ENCODE peak calls at places on chromosome X, in seven cellular contexts. E is left lung, C is OCI-LY7, G is spleen, H is heart left ventricle, P is mammary epithelial cell, O is PC-3. I is an unnamed sample.

GRCh38 chrX:23953908-23954269 is 46.1 kb downstream of the CXorf58 start:
- DNase-seq in E (no peak), C (peak; percentile 26), G (no peak), H (no peak), P (no peak), O (no peak), I (no peak)

GRCh38 chrX:134713618-134714107 is 55.4 kb upstream of the PLAC1 start:
- DNase-seq in E (no peak), C (no peak), G (no peak), H (no peak), P (no peak), O (no peak), I (no peak)

GRCh38 chrX:129781134-129782014 is 1.6 kb downstream of the SASH3 start:
- DNase-seq in E (peak; percentile 88), C (peak; percentile 92), G (peak; percentile 95), H (no peak), P (no peak), O (no peak), I (peak; percentile 62)

GRCh38 chrX:3345281-3346081 is 971 bp downstream of the MXRA5 start:
- DNase-seq in E (peak; percentile 62), C (no peak), G (peak; percentile 76), H (peak; percentile 66), P (peak; percentile 63), O (no peak), I (peak; percentile 76)

GRCh38 chrX:86148024-86148511 is at the start of gene DACH2:
- DNase-seq in E (peak; percentile 80), C (no peak), G (peak; percentile 83), H (peak; percentile 66), P (peak; percentile 75), O (peak; percentile 54), I (peak; percentile 76)

GRCh38 chrX:50920132-50920531 is 9.6 kb downstream of the BMP15 start:
- DNase-seq in E (no peak), C (no peak), G (no peak), H (no peak), P (peak; percentile 23), O (peak; percentile 51), I (no peak)

GRCh38 chrX:153984351-153985178 is 12.0 kb downstream of the TMEM187 start:
- DNase-seq in E (no peak), C (no peak), G (peak; percentile 77), H (no peak), P (no peak), O (no peak), I (no peak)

GRCh38 chrX:116173006-116173405 is 2.5 kb downstream of the AGTR2 start:
- DNase-seq in E (no peak), C (no peak), G (no peak), H (no peak), P (no peak), O (no peak), I (no peak)

GRCh38 chrX:261858-262390 is 19.3 kb upstream of the PLCXD1 start:
- DNase-seq in E (peak; percentile 43), C (no peak), G (no peak), H (no peak), P (no peak), O (no peak), I (no peak)

GRCh38 chrX:134470013-134470412 is 10.0 kb downstream of the HPRT1 start:
- DNase-seq in E (no peak), C (no peak), G (no peak), H (no peak), P (no peak), O (no peak), I (no peak)

GRCh38 chrX:51148848-51149247 is 183.8 kb upstream of the NUDT10 start:
- DNase-seq in E (no peak), C (peak; percentile 13), G (no peak), H (no peak), P (peak; percentile 12), O (peak; percentile 27), I (no peak)

GRCh38 chrX:114462266-114462665 is 121.6 kb upstream of the HTR2C start:
- DNase-seq in E (no peak), C (no peak), G (no peak), H (no peak), P (no peak), O (no peak), I (no peak)

GRCh38 chrX:154486396-154487207 is at the start of gene UBL4A:
- DNase-seq in E (peak; percentile 87), C (peak; percentile 62), G (peak; percentile 88), H (peak; percentile 69), P (peak; percentile 22), O (peak; percentile 79), I (peak; percentile 57)

GRCh38 chrX:140440891-140441290 is 64.0 kb downstream of the SOX3 start:
- DNase-seq in E (no peak), C (no peak), G (no peak), H (no peak), P (no peak), O (no peak), I (no peak)

DNA sequence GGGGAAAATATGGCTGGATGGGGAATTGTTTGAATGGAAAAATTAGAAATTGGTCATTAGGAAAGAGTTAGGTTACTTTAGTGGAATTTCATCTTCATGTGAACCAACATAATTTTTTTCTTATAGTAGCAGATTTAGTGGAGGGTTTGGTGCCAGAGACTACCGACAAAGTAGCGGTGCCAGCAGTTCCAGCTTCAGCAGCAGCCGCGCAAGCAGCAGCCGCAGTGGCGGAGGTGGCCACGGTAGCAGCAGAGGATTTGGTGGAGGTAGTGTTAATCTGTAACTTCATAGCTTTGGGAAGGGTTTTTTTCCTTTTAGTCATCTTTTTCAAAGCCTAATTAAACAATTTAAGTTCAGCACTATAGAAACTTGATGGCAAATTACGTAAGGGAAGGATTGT is 13.2 kb downstream of the DDX3X start:
- DNase-seq in E (no peak), C (no peak), G (no peak), H (no peak), P (no peak), O (no peak), I (no peak)
- H3K36me3 ChIP-seq in E (peaks cover 85% of the 10 kb centered on the region), C (peaks cover 86% of the 10 kb centered on the region), G (peaks cover 76% of the 10 kb centered on the region), H (peaks cover 3% of the 10 kb centered on the region), P (peaks cover 63% of the 10 kb centered on the region), O (peaks cover 72% of the 10 kb centered on the region), I (no peaks in the 10 kb centered on the region)

GRCh38 chrX:119885554-119886428 is 9.9 kb upstream of the AKAP14 start:
- DNase-seq in E (no peak), C (peak; percentile 13), G (no peak), H (no peak), P (no peak), O (peak; percentile 31), I (no peak)

DNA sequence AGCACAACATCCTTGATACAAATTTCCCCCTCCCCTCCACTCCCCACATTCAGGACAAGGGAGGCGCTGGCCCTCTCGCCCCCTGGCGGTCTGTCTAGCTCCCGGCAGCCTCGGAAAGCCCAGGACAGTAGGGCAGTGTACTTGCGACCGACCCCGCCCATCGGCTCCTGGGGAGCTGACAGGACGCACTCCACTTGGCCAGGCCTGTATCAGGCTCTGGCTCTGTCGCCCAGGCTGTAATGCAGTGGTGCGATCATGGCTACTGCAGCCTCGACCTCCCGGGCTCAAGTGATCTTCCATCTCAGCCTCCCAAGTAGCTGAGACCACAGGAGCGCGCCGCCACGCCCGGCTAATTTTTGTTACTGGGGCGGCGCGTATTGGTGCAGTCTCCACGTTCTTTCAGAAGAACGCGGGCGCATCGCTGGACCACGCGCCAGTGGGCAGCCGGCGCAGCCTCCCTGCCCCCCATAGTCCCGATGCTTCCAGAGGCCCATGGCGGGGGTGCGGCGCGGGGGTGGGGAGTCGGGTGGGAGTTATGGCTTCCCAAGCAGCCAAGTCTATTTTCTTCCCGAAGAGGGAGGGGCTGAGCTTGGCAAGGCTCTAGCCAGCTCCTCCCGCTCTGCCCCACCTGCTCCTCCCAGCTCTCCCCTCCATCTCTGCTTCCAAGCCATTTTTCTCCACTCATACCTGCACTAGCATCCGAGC is 7.8 kb upstream of the AKAP14 start:
- DNase-seq in E (peak; percentile 89), C (peak; percentile 60), G (peak; percentile 87), H (peak; percentile 60), P (no peak), O (peak; percentile 81), I (peak; percentile 70)
- TF ChIP-seq CTCF in E (no peak), C (peak; percentile 64), G (peak; percentile 72), H (peak; percentile 37), P (peak; percentile 48), O (peak; percentile 69), I (peak; percentile 21)

DNA sequence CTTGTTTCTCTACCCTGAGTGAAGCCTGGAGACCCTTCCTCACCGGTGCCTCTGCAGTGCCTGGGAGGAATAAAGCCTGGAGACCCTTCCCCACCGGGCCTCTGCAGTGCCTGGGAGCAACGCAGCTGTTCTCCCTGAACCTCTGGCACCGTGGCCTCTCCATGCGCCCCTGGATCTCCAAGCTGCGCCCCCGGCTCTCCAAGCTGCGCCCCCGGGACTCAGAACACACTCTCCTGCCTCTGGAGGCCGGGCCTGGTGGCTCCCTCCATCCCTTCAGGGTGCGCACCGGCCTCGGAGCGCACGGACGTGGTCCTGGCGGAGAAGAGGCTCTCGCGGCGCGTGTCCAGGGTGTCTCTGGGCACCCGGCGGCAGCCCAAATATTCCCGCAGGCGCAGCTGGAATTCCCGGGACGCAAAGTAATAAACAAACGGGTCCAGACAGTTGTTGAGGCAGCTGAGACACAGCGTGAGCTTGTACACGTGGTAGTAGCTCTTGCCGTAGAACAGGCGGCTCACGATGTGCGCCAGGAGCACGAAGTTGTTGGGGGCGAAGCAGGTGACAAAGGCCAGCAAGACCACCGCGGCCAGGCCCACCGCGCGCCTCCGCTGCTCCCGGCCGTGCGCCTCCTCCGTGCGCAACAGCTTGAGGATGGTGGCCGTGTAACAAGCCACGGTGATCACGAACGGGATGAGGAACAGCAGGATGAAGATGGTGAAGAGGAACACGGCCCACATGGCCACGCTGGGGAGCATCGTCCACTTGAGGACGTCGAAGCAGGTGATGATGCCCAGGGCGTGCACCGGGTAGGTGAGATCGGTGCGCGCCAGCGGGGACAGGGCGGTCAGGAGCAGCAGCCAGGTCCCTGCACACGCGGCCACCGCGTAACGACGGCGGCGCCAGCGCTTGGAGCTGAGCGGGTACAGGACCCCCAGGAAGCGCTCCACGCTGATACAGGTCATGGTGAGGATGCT is 12.8 kb upstream of the ASMTL start:
- DNase-seq in E (no peak), C (no peak), G (peak; percentile 75), H (no peak), P (peak; percentile 23), O (no peak), I (peak; percentile 6)
- H3K27ac ChIP-seq in E (no peak overlapping the region), C (peak overlapping the region; percentile 97), G (no peak overlapping the region), H (no peak overlapping the region), P (no peak overlapping the region), O (no peak overlapping the region), I (no peak overlapping the region)

GRCh38 chrX:41200785-41201184 is 115.5 kb downstream of the USP9X start:
- DNase-seq in E (no peak), C (no peak), G (no peak), H (no peak), P (no peak), O (no peak), I (no peak)
- H3K36me3 ChIP-seq in E (peaks cover 88% of the 10 kb centered on the region), C (peaks cover 83% of the 10 kb centered on the region), G (peaks cover 83% of the 10 kb centered on the region), H (no peaks in the 10 kb centered on the region), P (peaks cover 13% of the 10 kb centered on the region), O (peaks cover 43% of the 10 kb centered on the region), I (peaks cover 36% of the 10 kb centered on the region)

DNA sequence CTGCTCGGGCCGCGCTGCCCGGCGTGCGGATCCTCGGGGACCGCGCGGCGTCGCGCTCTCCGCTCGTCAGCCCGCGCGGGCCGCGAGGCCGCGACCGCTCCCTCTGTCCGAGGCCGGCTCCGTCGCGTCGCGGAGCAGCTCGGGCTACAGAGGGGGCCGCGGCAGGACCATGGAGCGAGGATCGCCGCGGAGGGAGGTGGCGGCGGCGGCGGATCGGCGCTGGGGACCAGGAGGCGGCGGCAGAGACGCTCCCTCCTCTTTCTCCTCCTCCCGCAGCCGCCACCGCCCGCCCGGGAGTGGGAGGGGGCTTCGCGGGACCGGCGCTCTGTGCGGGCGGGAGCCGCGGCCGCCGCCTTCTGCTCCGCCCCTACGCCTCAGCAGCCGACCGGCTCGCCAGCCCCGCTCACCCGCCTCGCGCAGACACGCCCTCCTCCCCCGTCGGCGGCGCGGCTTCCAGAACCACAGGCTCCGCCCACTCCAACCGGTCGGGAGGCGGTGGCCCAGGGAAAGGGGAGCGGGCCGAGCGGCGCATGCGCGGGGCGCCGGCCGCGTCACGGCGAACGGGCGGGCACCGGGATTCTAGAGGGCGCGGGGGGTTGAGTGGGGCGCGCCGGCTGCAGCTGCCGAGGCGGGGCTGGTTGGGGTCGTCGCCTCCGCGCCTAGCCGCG is at the start of gene CASK:
- DNase-seq in E (peak; percentile 97), C (peak; percentile 90), G (peak; percentile 96), H (peak; percentile 95), P (peak; percentile 88), O (peak; percentile 91), I (peak; percentile 93)
- TF ChIP-seq CTCF in E (no peak), C (no peak), G (no peak), H (no peak), P (no peak), O (no peak), I (no peak)

I was measured in adrenal gland.